ENCODE peak calls at places on chromosomes 1 and 21, in eight cellular contexts. U, E, K, D, G, B, P and T are unnamed samples.

GRCh38 chr1:53521900-53522552 is 62.8 kb downstream of the DMRTB1 start:
- DNase-seq in K (no peak), P (no peak), G (no peak), E (no peak), U (no peak), D (no peak), B (no peak), T (no peak)

GRCh38 chr1:248696261-248696660 is 6.3 kb downstream of the OR14I1 start:
- DNase-seq in K (no peak), D (peak; percentile 43), P (no peak), E (no peak), B (no peak), G (no peak), U (no peak), T (no peak)

GRCh38 chr21:42469272-42469671 is 26.8 kb downstream of the RSPH1 start:
- DNase-seq in K (no peak), D (no peak), G (no peak), U (no peak), B (no peak), P (no peak), E (no peak), T (no peak)

GRCh38 chr1:16142383-16142995 is 13.4 kb downstream of the EPHA2 start:
- DNase-seq in D (no peak), U (no peak), G (no peak), P (no peak), B (no peak), K (no peak), E (no peak), T (no peak)

GRCh38 chr1:168672278-168672677 is 56.7 kb downstream of the DPT start:
- DNase-seq in P (no peak), G (no peak), D (no peak), E (no peak), U (no peak), B (no peak), K (no peak), T (no peak)

GRCh38 chr1:103106426-103107321 is 1.6 kb downstream of the COL11A1 start:
- DNase-seq in E (no peak), D (peak; percentile 57), P (peak; percentile 34), U (peak; percentile 12), G (peak; percentile 49), K (peak; percentile 17), B (peak; percentile 36), T (peak; percentile 25)

GRCh38 chr1:212588137-212588510 is 20.4 kb upstream of the ATF3 start:
- DNase-seq in P (no peak), E (no peak), G (no peak), K (no peak), D (no peak), U (no peak), B (no peak), T (no peak)

GRCh38 chr1:103948526-103948925 is 198.8 kb downstream of the AMY1C start:
- DNase-seq in D (peak; percentile 15), G (no peak), B (no peak), K (no peak), E (no peak), U (no peak), P (no peak), T (no peak)

GRCh38 chr1:167328762-167329483 is 108.2 kb downstream of the POU2F1 start:
- DNase-seq in P (peak; percentile 23), K (no peak), G (no peak), U (no peak), D (no peak), E (no peak), B (no peak), T (no peak)

GRCh38 chr21:33670076-33670475 is 27.8 kb downstream of the ITSN1 start:
- DNase-seq in P (no peak), E (no peak), U (no peak), D (no peak), G (no peak), K (no peak), B (no peak), T (no peak)

GRCh38 chr1:22210636-22211035 is 67.7 kb upstream of the WNT4 start:
- DNase-seq in E (no peak), K (no peak), U (no peak), D (no peak), B (no peak), P (no peak), G (no peak), T (no peak)

GRCh38 chr21:37845535-37845934 is 70.7 kb downstream of the KCNJ6 start:
- DNase-seq in P (no peak), K (no peak), E (no peak), B (no peak), D (no peak), U (no peak), G (no peak), T (no peak)

GRCh38 chr1:71135571-71135970 is 54.7 kb upstream of the ZRANB2 start:
- DNase-seq in K (no peak), E (no peak), G (no peak), D (no peak), P (no peak), B (no peak), U (no peak), T (no peak)

GRCh38 chr21:42366292-42367010 is at the start of gene TFF1:
- DNase-seq in E (no peak), P (no peak), G (peak; percentile 32), K (no peak), B (no peak), D (no peak), U (no peak), T (peak; percentile 52)